ENCODE peak calls at places on chromosomes 11 and 22, in four cellular contexts. Y is HCT116, U is H1, E is neural progenitor cell. J is an unnamed sample.

GRCh38 chr22:19810381-19811141 is 44.1 kb downstream of the GNB1L start:
- DNase-seq in Y (no peak), U (no peak), E (peak; percentile 31), J (peak; percentile 96)

GRCh38 chr11:19938866-19939265 is 221.4 kb downstream of the DBX1 start:
- DNase-seq in Y (no peak), U (no peak), E (no peak), J (no peak)

GRCh38 chr11:60161766-60162165 is 21.1 kb downstream of the MS4A6A start:
- DNase-seq in Y (no peak), U (no peak), E (no peak), J (no peak)

GRCh38 chr11:7530013-7530412 is 16.2 kb downstream of the PPFIBP2 start:
- DNase-seq in Y (no peak), U (no peak), E (no peak), J (no peak)

GRCh38 chr11:26510756-26511155 is 61.3 kb downstream of the MUC15 start:
- DNase-seq in Y (no peak), U (no peak), E (no peak), J (no peak)

GRCh38 chr11:67271548-67272284 is 5.4 kb downstream of the GRK2 start:
- DNase-seq in Y (no peak), U (no peak), E (no peak), J (no peak)

GRCh38 chr11:1338201-1339065 is 29.0 kb upstream of the TOLLIP start:
- DNase-seq in Y (no peak), U (no peak), E (no peak), J (no peak)

GRCh38 chr11:47078751-47079524 is 97.7 kb downstream of the ARFGAP2 start:
- DNase-seq in Y (no peak), U (no peak), E (no peak), J (peak; percentile 86)

GRCh38 chr11:61732705-61733104 is 19.7 kb upstream of the MYRF start:
- DNase-seq in Y (no peak), U (no peak), E (no peak), J (peak; percentile 47)

GRCh38 chr11:85114786-85115185 is 512.4 kb downstream of the DLG2 start:
- DNase-seq in Y (no peak), U (no peak), E (no peak), J (peak; percentile 21)

GRCh38 chr11:121777056-121777455 is 324.3 kb upstream of the SORL1-AS1 start:
- DNase-seq in Y (no peak), U (no peak), E (no peak), J (peak; percentile 36)

GRCh38 chr11:10233581-10233980 is 60.4 kb downstream of the SBF2 start:
- DNase-seq in Y (peak; percentile 39), U (no peak), E (no peak), J (peak; percentile 92)

GRCh38 chr11:130774703-130775102 is 141.6 kb downstream of the SNX19 start:
- DNase-seq in Y (no peak), U (no peak), E (no peak), J (no peak)
- H3K27ac ChIP-seq in Y (no peak overlapping the region), U (no peak overlapping the region), E (no peak overlapping the region), J (no peak overlapping the region)

GRCh38 chr22:42217752-42218280 is 52.6 kb downstream of the TCF20 start:
- DNase-seq in Y (no peak), U (peak; percentile 3), E (peak; percentile 21), J (peak; percentile 9)

GRCh38 chr22:42222140-42222539 is 48.3 kb downstream of the TCF20 start:
- DNase-seq in Y (no peak), U (no peak), E (no peak), J (no peak)

GRCh38 chr22:42214625-42215415 is 55.6 kb downstream of the TCF20 start:
- DNase-seq in Y (no peak), U (no peak), E (peak; percentile 71), J (no peak)

GRCh38 chr22:42217019-42217751 is 53.3 kb downstream of the TCF20 start:
- DNase-seq in Y (no peak), U (no peak), E (no peak), J (no peak)
- H4K20me1 ChIP-seq in Y (peaks cover 5% of the 10 kb centered on the region), U (peaks cover 6% of the 10 kb centered on the region), E (peaks cover 90% of the 10 kb centered on the region), J (no peaks in the 10 kb centered on the region)

GRCh38 chr11:111540114-111540920 is at the start of gene LAYN:
- DNase-seq in Y (no peak), U (no peak), E (peak; percentile 72), J (peak; percentile 70)
- TF ChIP-seq EZH2 in Y (no peak), U (peak; percentile 36), E (peak; percentile 89), J (no peak)

GRCh38 chr11:123137496-123138270 is 57.4 kb downstream of the CLMP start:
- DNase-seq in Y (no peak), U (peak; percentile 34), E (peak; percentile 75), J (peak; percentile 81)
- H3K27ac ChIP-seq in Y (no peak overlapping the region), U (peak overlapping the region; percentile 20), E (no peak overlapping the region), J (peak overlapping the region; percentile 74)

GRCh38 chr11:108226036-108226435 is 3.2 kb downstream of the ATM start:
- DNase-seq in Y (no peak), U (no peak), E (no peak), J (no peak)
- H4K20me1 ChIP-seq in Y (no peaks in the 10 kb centered on the region), U (peaks cover 3% of the 10 kb centered on the region), E (peaks cover 28% of the 10 kb centered on the region), J (no peaks in the 10 kb centered on the region)

GRCh38 chr11:44318369-44318768 is 8.4 kb upstream of the ALX4 start:
- DNase-seq in Y (no peak), U (no peak), E (no peak), J (no peak)
- TF ChIP-seq EZH2 in Y (no peak), U (no peak), E (no peak), J (no peak)

J was measured in fibroblast of lung.